ENCODE peak calls at places on chromosomes 2 and 18, in four cellular contexts. One of them, this sample, is unnamed.

GRCh38 chr2:223797073-223797472 is 40.3 kb downstream of the AP1S3 start:
- DNase-seq in SK-N-DZ: no peak
- DNase-seq in activated naive CD4-positive, alpha-beta T cell: no peak
- DNase-seq in caudate nucleus: no peak
- DNase-seq in this sample: no peak

GRCh38 chr18:56945171-56945863 is 201.6 kb upstream of the BOD1L2 start:
- DNase-seq in SK-N-DZ: no peak
- DNase-seq in activated naive CD4-positive, alpha-beta T cell: no peak
- DNase-seq in caudate nucleus: no peak
- DNase-seq in this sample: no peak

GRCh38 chr2:165745916-165746315 is 48.1 kb downstream of the GALNT3 start:
- DNase-seq in SK-N-DZ: no peak
- DNase-seq in activated naive CD4-positive, alpha-beta T cell: no peak
- DNase-seq in caudate nucleus: no peak
- DNase-seq in this sample: no peak

GRCh38 chr2:121740973-121741372 is 4.3 kb upstream of the NIFK start:
- DNase-seq in SK-N-DZ: no peak
- DNase-seq in activated naive CD4-positive, alpha-beta T cell: no peak
- DNase-seq in caudate nucleus: no peak
- DNase-seq in this sample: no peak

GRCh38 chr2:32562906-32563305 is 64.9 kb upstream of the TTC27 start:
- DNase-seq in SK-N-DZ: no peak
- DNase-seq in activated naive CD4-positive, alpha-beta T cell: no peak
- DNase-seq in caudate nucleus: no peak
- DNase-seq in this sample: no peak

GRCh38 chr2:182924311-182924710 is 57.9 kb upstream of the FRZB start:
- DNase-seq in SK-N-DZ: no peak
- DNase-seq in activated naive CD4-positive, alpha-beta T cell: no peak
- DNase-seq in caudate nucleus: no peak
- DNase-seq in this sample: no peak

GRCh38 chr18:13613591-13614317 is 112.6 kb downstream of the FAM210A start:
- DNase-seq in SK-N-DZ: no peak
- DNase-seq in activated naive CD4-positive, alpha-beta T cell: no peak
- DNase-seq in caudate nucleus: no peak
- DNase-seq in this sample: no peak

GRCh38 chr2:212021947-212022346 is 516.7 kb downstream of the ERBB4 start:
- DNase-seq in SK-N-DZ: no peak
- DNase-seq in activated naive CD4-positive, alpha-beta T cell: no peak
- DNase-seq in caudate nucleus: no peak
- DNase-seq in this sample: no peak

GRCh38 chr2:203490391-203490790 is 44.7 kb downstream of the RAPH1 start:
- DNase-seq in SK-N-DZ: no peak
- DNase-seq in activated naive CD4-positive, alpha-beta T cell: no peak
- DNase-seq in caudate nucleus: no peak
- DNase-seq in this sample: no peak

GRCh38 chr18:77098033-77098432 is 34.5 kb downstream of the MBP start:
- DNase-seq in SK-N-DZ: no peak
- DNase-seq in activated naive CD4-positive, alpha-beta T cell: no peak
- DNase-seq in caudate nucleus: no peak
- DNase-seq in this sample: no peak

GRCh38 chr2:155310589-155310988 is 612.1 kb downstream of the KCNJ3 start:
- DNase-seq in SK-N-DZ: peak
- DNase-seq in activated naive CD4-positive, alpha-beta T cell: no peak
- DNase-seq in caudate nucleus: no peak
- DNase-seq in this sample: no peak

GRCh38 chr18:21303913-21304312 is 61.9 kb downstream of the GREB1L start:
- DNase-seq in SK-N-DZ: no peak
- DNase-seq in activated naive CD4-positive, alpha-beta T cell: no peak
- DNase-seq in caudate nucleus: no peak
- DNase-seq in this sample: no peak

GRCh38 chr2:202098336-202098735 is 25.3 kb downstream of the KIAA2012 start:
- DNase-seq in SK-N-DZ: no peak
- DNase-seq in activated naive CD4-positive, alpha-beta T cell: no peak
- DNase-seq in caudate nucleus: no peak
- DNase-seq in this sample: no peak

GRCh38 chr18:3652380-3653262 is 202.6 kb downstream of the TGIF1 start:
- DNase-seq in SK-N-DZ: no peak
- DNase-seq in activated naive CD4-positive, alpha-beta T cell: no peak
- DNase-seq in caudate nucleus: no peak
- DNase-seq in this sample: peak

GRCh38 chr2:6824962-6825361 is 40.7 kb downstream of the CMPK2 start:
- DNase-seq in SK-N-DZ: peak
- DNase-seq in activated naive CD4-positive, alpha-beta T cell: no peak
- DNase-seq in caudate nucleus: no peak
- DNase-seq in this sample: no peak

GRCh38 chr2:160207804-160208661 is 8.0 kb upstream of the ITGB6 start:
- DNase-seq in SK-N-DZ: peak
- DNase-seq in activated naive CD4-positive, alpha-beta T cell: no peak
- DNase-seq in caudate nucleus: no peak
- DNase-seq in this sample: no peak

GRCh38 chr2:109545828-109546713 is 67.7 kb downstream of the SEPTIN10 start:
- DNase-seq in SK-N-DZ: peak
- DNase-seq in activated naive CD4-positive, alpha-beta T cell: peak
- DNase-seq in caudate nucleus: peak
- DNase-seq in this sample: peak

GRCh38 chr2:233199870-233200269 is 51.6 kb upstream of the ATG16L1 start:
- DNase-seq in SK-N-DZ: no peak
- DNase-seq in activated naive CD4-positive, alpha-beta T cell: no peak
- DNase-seq in caudate nucleus: no peak
- DNase-seq in this sample: no peak

GRCh38 chr2:11683486-11683885 is 13.5 kb upstream of the NTSR2 start:
- DNase-seq in SK-N-DZ: no peak
- DNase-seq in activated naive CD4-positive, alpha-beta T cell: no peak
- DNase-seq in caudate nucleus: no peak
- DNase-seq in this sample: no peak

GRCh38 chr2:171434671-171434980 is 600 bp downstream of the DCAF17 start:
- DNase-seq in SK-N-DZ: no peak
- DNase-seq in activated naive CD4-positive, alpha-beta T cell: no peak
- DNase-seq in caudate nucleus: no peak
- DNase-seq in this sample: no peak

GRCh38 chr2:241888641-241889040 is 19.1 kb downstream of the RTP5 start:
- DNase-seq in SK-N-DZ: no peak
- DNase-seq in activated naive CD4-positive, alpha-beta T cell: no peak
- DNase-seq in caudate nucleus: no peak
- DNase-seq in this sample: no peak

GRCh38 chr2:232798156-232798555 is 21.8 kb upstream of the KCNJ13 start:
- DNase-seq in SK-N-DZ: no peak
- DNase-seq in activated naive CD4-positive, alpha-beta T cell: no peak
- DNase-seq in caudate nucleus: no peak
- DNase-seq in this sample: no peak

GRCh38 chr2:220555961-220556360 is 928.5 kb downstream of the SLC4A3 start:
- DNase-seq in SK-N-DZ: no peak
- DNase-seq in activated naive CD4-positive, alpha-beta T cell: no peak
- DNase-seq in caudate nucleus: no peak
- DNase-seq in this sample: no peak

GRCh38 chr2:20617081-20617575 is 33.8 kb downstream of the HS1BP3 start:
- DNase-seq in SK-N-DZ: peak
- DNase-seq in activated naive CD4-positive, alpha-beta T cell: no peak
- DNase-seq in caudate nucleus: no peak
- DNase-seq in this sample: no peak

GRCh38 chr2:25374411-25374810 is 32.7 kb upstream of the DNMT3A start:
- DNase-seq in SK-N-DZ: no peak
- DNase-seq in activated naive CD4-positive, alpha-beta T cell: no peak
- DNase-seq in caudate nucleus: no peak
- DNase-seq in this sample: no peak

GRCh38 chr2:197760293-197760657 is 24.8 kb downstream of the BOLL start:
- DNase-seq in SK-N-DZ: no peak
- DNase-seq in activated naive CD4-positive, alpha-beta T cell: no peak
- DNase-seq in caudate nucleus: no peak
- DNase-seq in this sample: no peak

This sample was measured in mesothelial cell of epicardium.